ENCODE peak calls at places on chromosomes 2 and 18, in four cellular contexts. N is left lobe of liver, R is chondrocyte, U is left colon. M is an unnamed sample.

GRCh38 chr2:223055140-223055539 is 3.1 kb downstream of the KCNE4 start:
- DNase-seq in N (no peak), R (no peak), U (no peak), M (peak)

GRCh38 chr2:233033672-233034071 is 1.2 kb downstream of the NEU2 start:
- DNase-seq in N (no peak), R (no peak), U (no peak), M (no peak)

GRCh38 chr2:216838146-216838545 is 21.7 kb downstream of the TNP1 start:
- DNase-seq in N (no peak), R (no peak), U (no peak), M (no peak)

GRCh38 chr2:132448771-132449170 is 32.2 kb downstream of the GPR39 start:
- DNase-seq in N (no peak), R (no peak), U (no peak), M (peak)

GRCh38 chr2:66488946-66489345 is 54.0 kb downstream of the MEIS1 start:
- DNase-seq in N (no peak), R (no peak), U (no peak), M (no peak)

GRCh38 chr2:86223682-86224560 is 24.7 kb downstream of the MRPL35 start:
- DNase-seq in N (no peak), R (no peak), U (peak), M (no peak)

GRCh38 chr2:192195548-192196418 is 1.1 kb upstream of the TMEFF2 start:
- DNase-seq in N (no peak), R (peak), U (peak), M (no peak)

GRCh38 chr2:2229898-2230817 is 100.9 kb downstream of the MYT1L start:
- DNase-seq in N (no peak), R (no peak), U (no peak), M (no peak)

GRCh38 chr2:3285901-3286645 is 91.5 kb downstream of the EIPR1 start:
- DNase-seq in N (no peak), R (peak), U (no peak), M (no peak)

GRCh38 chr2:133194068-133194655 is 374.1 kb downstream of the NCKAP5 start:
- DNase-seq in N (no peak), R (no peak), U (no peak), M (no peak)

GRCh38 chr18:73461780-73462059 is 593.9 kb upstream of the NETO1 start:
- DNase-seq in N (no peak), R (no peak), U (no peak), M (no peak)

GRCh38 chr18:63962137-63962536 is 7.7 kb upstream of the SERPINB8 start:
- DNase-seq in N (no peak), R (no peak), U (no peak), M (no peak)

GRCh38 chr2:156340377-156340776 is 7.9 kb upstream of the NR4A2 start:
- DNase-seq in N (no peak), R (no peak), U (no peak), M (no peak)

GRCh38 chr2:27378809-27379290 is 1.7 kb downstream of the ZNF513 start:
- DNase-seq in N (no peak), R (no peak), U (no peak), M (no peak)

GRCh38 chr2:20976527-20976926 is 67.3 kb downstream of the APOB start:
- DNase-seq in N (no peak), R (no peak), U (no peak), M (no peak)

GRCh38 chr2:232458051-232458660 is 2.2 kb downstream of the ALPI start:
- DNase-seq in N (peak), R (peak), U (no peak), M (no peak)